ENCODE peak calls at places on chromosomes 13 and 19, in nine cellular contexts. K, U, Z, G, D, S, E, Y and C are unnamed samples.
A peak's percentile ranks its signal among the peaks of the same experiment; 100 is the strongest.

GRCh38 chr13:43905435-43906031 is 25.8 kb downstream of the LACC1 start:
- DNase-seq in K (no peak), U (no peak), Z (no peak), G (no peak), D (peak; percentile 68), S (peak; percentile 80), E (peak; percentile 79), Y (no peak), C (peak; percentile 24)

GRCh38 chr13:88978607-88979006 is 1307.4 kb downstream of the SLITRK5 start:
- DNase-seq in K (no peak), U (no peak), Z (no peak), G (no peak), D (no peak), S (no peak), E (no peak), Y (no peak), C (no peak)

GRCh38 chr19:51772977-51773376 is 12.0 kb downstream of the FPR2 start:
- DNase-seq in K (no peak), U (no peak), Z (no peak), G (no peak), D (no peak), S (no peak), E (no peak), Y (no peak), C (no peak)

GRCh38 chr13:78993792-78994191 is 334.8 kb upstream of the OBI1 start:
- DNase-seq in K (no peak), U (no peak), Z (peak; percentile 45), G (no peak), D (no peak), S (peak; percentile 21), E (no peak), Y (no peak), C (no peak)

GRCh38 chr13:40468227-40468838 is 198.1 kb downstream of the FOXO1 start:
- DNase-seq in K (no peak), U (no peak), Z (no peak), G (no peak), D (no peak), S (no peak), E (no peak), Y (no peak), C (no peak)

GRCh38 chr19:23481043-23481442 is 85.8 kb upstream of the ZNF91 start:
- DNase-seq in K (no peak), U (no peak), Z (no peak), G (no peak), D (no peak), S (no peak), E (no peak), Y (no peak), C (no peak)

GRCh38 chr13:113460064-113460555 is 6.8 kb upstream of the ADPRHL1 start:
- DNase-seq in K (no peak), U (no peak), Z (no peak), G (no peak), D (no peak), S (no peak), E (no peak), Y (no peak), C (no peak)

GRCh38 chr13:35179494-35179893 is 237.4 kb downstream of the NBEA start:
- DNase-seq in K (no peak), U (no peak), Z (no peak), G (no peak), D (no peak), S (no peak), E (peak; percentile 60), Y (no peak), C (no peak)

GRCh38 chr13:68481130-68481529 is 1251.0 kb upstream of the PCDH9 start:
- DNase-seq in K (no peak), U (no peak), Z (no peak), G (no peak), D (no peak), S (no peak), E (no peak), Y (no peak), C (no peak)

GRCh38 chr19:6465006-6465405 is 935 bp downstream of the CRB3 start:
- DNase-seq in K (no peak), U (no peak), Z (no peak), G (no peak), D (no peak), S (no peak), E (no peak), Y (no peak), C (no peak)

GRCh38 chr13:67013709-67014108 is 216.4 kb downstream of the PCDH9 start:
- DNase-seq in K (no peak), U (no peak), Z (no peak), G (no peak), D (no peak), S (no peak), E (no peak), Y (no peak), C (no peak)

GRCh38 chr13:97659602-97660001 is 225.6 kb downstream of the RAP2A start:
- DNase-seq in K (no peak), U (no peak), Z (no peak), G (no peak), D (peak; percentile 45), S (peak; percentile 65), E (peak; percentile 59), Y (peak; percentile 27), C (peak; percentile 21)

DNA sequence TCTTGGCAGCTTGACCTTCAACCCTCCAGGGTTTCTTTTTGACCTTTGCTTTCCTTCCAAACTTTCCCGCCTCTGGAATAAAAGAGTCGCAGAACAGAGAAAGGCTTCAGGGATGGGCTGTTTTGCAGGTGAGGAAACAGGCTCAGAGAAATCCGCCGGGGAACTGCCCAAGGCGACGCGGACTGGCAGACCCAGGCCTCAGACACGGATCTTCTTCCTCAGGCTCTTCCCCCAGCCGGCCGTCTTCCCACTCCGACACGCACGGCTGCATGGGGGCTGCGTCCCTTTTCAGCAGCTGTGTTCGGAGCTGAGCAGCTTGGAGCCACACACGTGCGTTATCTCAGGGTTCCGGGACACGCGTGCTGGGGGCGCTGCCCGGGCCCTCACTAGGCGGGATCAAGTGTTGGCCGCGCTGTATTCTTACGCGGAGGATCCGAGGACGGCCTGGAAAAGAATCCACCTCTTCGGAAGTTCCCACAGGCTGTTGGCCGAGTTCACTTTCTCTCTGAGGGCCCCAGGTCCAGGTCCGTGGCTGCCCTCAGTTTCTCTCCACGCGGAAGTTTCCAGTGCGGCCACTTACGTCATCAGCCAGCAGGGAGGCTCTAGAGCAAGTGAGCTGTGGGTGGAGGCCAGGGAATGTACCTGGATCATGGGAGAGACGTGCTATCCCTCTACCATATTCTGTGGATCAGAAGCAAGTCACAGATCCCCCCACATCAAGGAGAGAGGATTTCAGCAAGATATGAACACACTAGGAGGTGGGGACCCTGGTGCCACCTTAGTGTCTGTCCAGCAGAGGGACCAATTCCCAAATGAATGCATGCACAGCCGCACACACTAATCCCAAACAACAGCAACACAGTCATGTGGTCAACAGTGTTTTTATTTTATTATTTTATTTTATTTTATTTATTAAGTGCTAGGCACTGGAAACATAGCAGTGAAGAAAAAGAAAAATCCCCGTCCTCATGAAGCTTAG is 100.4 kb downstream of the ING1 start:
- DNase-seq in K (no peak), U (no peak), Z (no peak), G (no peak), D (no peak), S (no peak), E (no peak), Y (no peak), C (no peak)
- TF ChIP-seq CTCF in K (no peak), U (no peak), Z (no peak), G (no peak), D (no peak), S (peak; percentile 19), E (no peak), Y (no peak), C (no peak)

GRCh38 chr13:23488442-23488841 is 54.9 kb upstream of the SACS start:
- DNase-seq in K (no peak), U (no peak), Z (no peak), G (no peak), D (peak; percentile 16), S (no peak), E (peak; percentile 29), Y (no peak), C (no peak)
- TF ChIP-seq CTCF in K (no peak), U (no peak), Z (no peak), G (no peak), D (no peak), S (no peak), E (no peak), Y (no peak), C (no peak)

GRCh38 chr19:58368561-58369360 is 6.2 kb upstream of the ZNF497 start:
- DNase-seq in K (no peak), U (no peak), Z (no peak), G (no peak), D (no peak), S (no peak), E (no peak), Y (no peak), C (no peak)

GRCh38 chr19:58366576-58367430 is 4.3 kb upstream of the ZNF497 start:
- DNase-seq in K (no peak), U (no peak), Z (no peak), G (no peak), D (no peak), S (no peak), E (no peak), Y (no peak), C (no peak)

GRCh38 chr19:58367698-58368454 is 5.3 kb upstream of the ZNF497 start:
- DNase-seq in K (no peak), U (no peak), Z (no peak), G (no peak), D (no peak), S (no peak), E (no peak), Y (no peak), C (no peak)

GRCh38 chr19:58374200-58374599 is 6.6 kb downstream of the ZNF837 start:
- DNase-seq in K (no peak), U (no peak), Z (no peak), G (no peak), D (no peak), S (no peak), E (no peak), Y (no peak), C (no peak)

DNA sequence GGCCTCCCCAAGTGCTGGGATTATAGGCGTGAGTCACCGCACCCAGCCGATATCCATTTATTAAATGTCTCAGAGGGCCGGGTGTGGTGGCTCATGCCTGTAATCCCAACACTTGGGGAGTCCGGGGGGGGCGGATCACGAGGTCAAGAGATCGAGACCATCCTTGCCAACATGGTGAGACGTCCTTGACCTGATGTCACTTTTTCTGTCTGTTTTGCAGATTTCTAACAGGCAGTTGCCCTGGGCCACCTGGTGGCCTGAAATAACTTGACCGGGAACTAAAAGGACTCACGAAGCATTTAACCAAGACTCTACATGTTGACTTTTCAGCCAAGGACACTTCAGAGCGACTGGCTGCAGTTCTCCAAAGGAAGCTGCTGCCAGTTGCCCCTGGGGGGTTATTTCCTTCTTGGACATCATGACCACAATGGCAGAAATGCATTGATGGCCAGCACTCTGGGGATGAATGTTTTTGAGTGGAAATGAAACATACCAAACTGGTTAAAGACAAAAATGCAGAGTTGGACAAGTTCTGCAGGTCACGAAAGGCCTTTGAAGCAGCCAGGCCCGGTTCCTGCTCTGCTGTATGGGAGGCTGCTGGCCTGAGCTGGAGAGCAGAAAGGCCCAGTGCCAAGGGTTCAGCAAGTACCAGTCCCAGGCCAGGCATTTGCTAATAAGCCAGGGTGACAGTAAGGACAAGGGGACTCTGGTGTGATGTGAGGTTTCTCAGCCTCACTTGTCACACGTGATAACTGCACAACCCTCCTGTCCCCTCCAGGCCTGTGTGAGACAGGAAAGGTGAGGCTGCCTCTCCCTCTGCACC is 8.3 kb downstream of the ZNF837 start:
- DNase-seq in K (no peak), U (no peak), Z (no peak), G (no peak), D (no peak), S (no peak), E (no peak), Y (no peak), C (no peak)
- TF ChIP-seq CTCF in K (no peak), U (no peak), Z (no peak), G (no peak), D (peak; percentile 8), S (no peak), E (peak; percentile 6), Y (peak; percentile 28), C (peak; percentile 16)

GRCh38 chr19:40603719-40604646 is 2.8 kb downstream of the LTBP4 start:
- DNase-seq in K (peak; percentile 99), U (peak; percentile 97), Z (peak; percentile 95), G (peak; percentile 54), D (peak; percentile 96), S (peak; percentile 99), E (peak; percentile 97), Y (peak; percentile 90), C (peak; percentile 99)
- TF ChIP-seq CTCF in K (no peak), U (no peak), Z (peak; percentile 1), G (no peak), D (no peak), S (no peak), E (no peak), Y (no peak), C (no peak)